ENCODE peak calls at places on chromosome 7, in five cellular contexts. One of them, this sample, is unnamed.

GRCh38 chr7:35253680-35254495 is at the start of gene TBX20:
- DNase-seq in HepG2: no peak
- DNase-seq in K562: no peak
- DNase-seq in H1: no peak
- DNase-seq in GM12891: no peak
- DNase-seq in this sample: no peak

GRCh38 chr7:76191783-76192240 is 9.9 kb upstream of the SRRM3 start:
- DNase-seq in K562: peak
- DNase-seq in HepG2: peak
- DNase-seq in H1: peak
- DNase-seq in GM12891: no peak
- DNase-seq in this sample: no peak

GRCh38 chr7:36487756-36488336 is 98.2 kb downstream of the ANLN start:
- DNase-seq in HepG2: peak
- DNase-seq in GM12891: peak
- DNase-seq in K562: no peak
- DNase-seq in H1: no peak
- DNase-seq in this sample: no peak

GRCh38 chr7:44212018-44212417 is 11.2 kb downstream of the YKT6 start:
- DNase-seq in K562: no peak
- DNase-seq in H1: no peak
- DNase-seq in HepG2: no peak
- DNase-seq in GM12891: no peak
- DNase-seq in this sample: no peak

GRCh38 chr7:1455241-1455939 is 3.9 kb downstream of the MICALL2 start:
- DNase-seq in K562: no peak
- DNase-seq in H1: no peak
- DNase-seq in HepG2: no peak
- DNase-seq in GM12891: no peak
- DNase-seq in this sample: no peak

GRCh38 chr7:130486114-130486962 is 5.5 kb upstream of the MEST start:
- DNase-seq in GM12891: no peak
- DNase-seq in HepG2: peak
- DNase-seq in H1: peak
- DNase-seq in K562: peak
- DNase-seq in this sample: peak

GRCh38 chr7:136523581-136523980 is 344.9 kb upstream of the CHRM2 start:
- DNase-seq in HepG2: no peak
- DNase-seq in H1: no peak
- DNase-seq in GM12891: no peak
- DNase-seq in K562: no peak
- DNase-seq in this sample: no peak

GRCh38 chr7:85928500-85928899 is 715.2 kb upstream of the GRM3 start:
- DNase-seq in K562: no peak
- DNase-seq in H1: peak
- DNase-seq in GM12891: no peak
- DNase-seq in HepG2: no peak
- DNase-seq in this sample: no peak

GRCh38 chr7:101624246-101625000 is 4.7 kb downstream of the MYL10 start:
- DNase-seq in HepG2: no peak
- DNase-seq in H1: no peak
- DNase-seq in K562: no peak
- DNase-seq in GM12891: no peak
- DNase-seq in this sample: no peak

GRCh38 chr7:106283831-106284515 is 810 bp downstream of the NAMPT start:
- DNase-seq in GM12891: no peak
- DNase-seq in H1: no peak
- DNase-seq in K562: peak
- DNase-seq in HepG2: peak
- DNase-seq in this sample: no peak

GRCh38 chr7:155594961-155595366 is 48.6 kb upstream of the CNPY1 start:
- DNase-seq in K562: peak
- DNase-seq in HepG2: peak
- DNase-seq in H1: peak
- DNase-seq in GM12891: no peak
- DNase-seq in this sample: no peak

GRCh38 chr7:117019786-117020604 is 66.7 kb downstream of the ST7 start:
- DNase-seq in H1: no peak
- DNase-seq in K562: peak
- DNase-seq in HepG2: no peak
- DNase-seq in GM12891: no peak
- DNase-seq in this sample: no peak

DNA sequence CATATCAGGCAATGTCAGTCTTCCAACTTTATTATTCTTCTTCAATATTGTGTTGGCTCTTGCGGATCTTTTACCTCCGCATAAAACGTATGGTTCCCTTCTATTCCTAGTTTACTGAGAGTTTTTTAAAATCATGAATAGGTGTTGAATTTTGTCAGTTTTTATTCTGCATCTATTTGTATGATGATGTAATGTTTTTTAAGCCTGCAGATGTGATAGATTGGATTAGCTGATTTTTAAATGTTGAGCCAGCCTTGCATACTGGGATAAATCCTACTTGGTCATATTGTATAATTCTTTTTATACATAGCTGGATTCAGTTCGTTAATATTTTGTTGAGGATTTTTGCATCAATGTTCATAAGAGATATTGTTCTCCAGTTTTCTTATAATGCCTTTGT is 9.2 kb upstream of the OR2F1 start:
- DNase-seq in HepG2: no peak
- DNase-seq in H1: no peak
- DNase-seq in GM12891: no peak
- DNase-seq in K562: no peak
- DNase-seq in this sample: no peak
- TF ChIP-seq TAF1 in HepG2: no peak
- TF ChIP-seq TAF1 in H1: no peak
- TF ChIP-seq TAF1 in GM12891: no peak
- TF ChIP-seq TAF1 in K562: no peak
- TF ChIP-seq TAF1 in this sample: no peak

DNA sequence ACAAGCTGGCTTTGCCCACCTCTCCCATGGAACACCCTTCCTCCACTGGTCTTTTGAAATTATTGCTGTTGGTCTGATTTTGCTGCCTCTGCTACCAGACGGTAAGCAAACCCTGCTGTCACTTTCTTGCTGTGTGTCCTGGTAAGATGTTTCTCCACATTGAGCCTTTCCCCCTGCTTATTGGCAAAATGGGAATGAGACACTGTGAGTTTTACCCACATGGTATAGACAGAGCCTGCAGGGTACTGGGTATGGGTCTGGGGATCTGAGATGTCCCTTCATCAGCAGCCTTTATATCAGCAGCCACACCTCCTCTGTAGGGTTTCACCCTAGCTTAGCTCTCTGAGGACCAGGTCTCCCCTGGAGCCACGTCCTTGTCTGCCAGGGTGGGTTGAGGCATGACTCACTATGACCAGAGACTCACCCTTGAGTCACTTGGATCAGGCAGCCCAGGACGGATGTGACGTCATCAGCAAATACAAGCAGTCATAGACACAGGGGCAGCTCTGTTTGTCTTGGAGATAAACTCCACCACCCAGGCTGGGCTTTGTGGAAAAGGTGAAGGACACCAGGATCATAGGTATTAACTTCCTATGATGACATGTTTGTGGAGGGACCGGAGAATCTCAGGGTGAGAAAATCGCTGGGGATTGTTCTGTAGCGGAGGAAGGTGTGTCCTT is 17.9 kb upstream of the BAIAP2L1 start:
- DNase-seq in H1: no peak
- DNase-seq in HepG2: peak
- DNase-seq in K562: peak
- DNase-seq in GM12891: no peak
- DNase-seq in this sample: no peak
- TF ChIP-seq POLR2AphosphoS5 in H1: no peak
- TF ChIP-seq POLR2AphosphoS5 in HepG2: peak
- TF ChIP-seq POLR2AphosphoS5 in K562: no peak
- TF ChIP-seq POLR2AphosphoS5 in GM12891: no peak
- TF ChIP-seq POLR2AphosphoS5 in this sample: no peak

GRCh38 chr7:10940748-10941358 is 32.8 kb upstream of the PHF14 start:
- DNase-seq in H1: no peak
- DNase-seq in K562: no peak
- DNase-seq in GM12891: no peak
- DNase-seq in HepG2: no peak
- DNase-seq in this sample: no peak

GRCh38 chr7:10934292-10934691 is 39.4 kb upstream of the PHF14 start:
- DNase-seq in H1: no peak
- DNase-seq in GM12891: no peak
- DNase-seq in K562: no peak
- DNase-seq in HepG2: no peak
- DNase-seq in this sample: no peak

GRCh38 chr7:10939237-10939910 is 34.3 kb upstream of the PHF14 start:
- DNase-seq in H1: no peak
- DNase-seq in K562: no peak
- DNase-seq in HepG2: no peak
- DNase-seq in GM12891: no peak
- DNase-seq in this sample: no peak

DNA sequence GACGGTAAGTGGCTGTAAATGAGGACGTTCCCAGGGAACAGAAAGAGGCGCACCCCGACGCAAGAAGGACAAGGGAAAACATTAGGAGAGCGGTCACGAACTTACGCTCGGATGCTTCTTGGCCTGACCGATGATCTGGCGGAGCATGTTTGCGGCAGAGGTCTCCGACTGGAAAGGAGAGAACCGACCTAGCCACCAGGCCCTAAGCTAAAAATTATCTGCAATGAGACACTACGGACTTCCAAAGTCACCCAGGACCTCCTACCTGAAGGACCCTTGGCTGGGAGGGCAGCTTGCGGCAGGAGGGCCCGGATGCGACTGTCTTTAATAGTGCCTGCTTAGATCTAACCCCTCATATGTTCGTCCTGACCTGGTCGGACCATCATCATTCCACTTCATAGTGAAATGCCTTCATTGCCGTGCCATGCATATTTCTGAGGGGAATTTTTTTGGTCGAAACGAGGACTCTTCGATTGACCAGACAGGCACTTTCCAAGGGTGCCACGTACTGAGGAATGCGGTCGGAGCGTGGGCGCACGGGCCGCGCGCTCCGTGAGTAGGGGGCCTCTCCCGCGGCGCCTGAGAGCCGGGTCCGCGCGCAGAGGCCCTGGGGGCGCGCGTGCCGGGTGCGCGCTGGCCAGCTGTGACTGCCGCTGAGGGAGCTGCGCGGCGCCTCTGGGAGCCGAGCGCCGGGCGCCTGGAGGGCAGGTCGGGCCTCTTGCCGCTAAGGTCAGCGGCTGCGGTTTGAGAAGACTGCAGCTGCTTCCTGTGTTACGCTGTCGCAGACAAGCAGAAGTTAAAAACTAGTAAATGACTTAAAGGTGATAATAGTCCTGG is 33.5 kb upstream of the PHF14 start:
- DNase-seq in K562: peak
- DNase-seq in HepG2: peak
- DNase-seq in H1: peak
- DNase-seq in GM12891: peak
- DNase-seq in this sample: peak
- TF ChIP-seq POLR2A in K562: peak
- TF ChIP-seq POLR2A in HepG2: peak
- TF ChIP-seq POLR2A in H1: peak
- TF ChIP-seq POLR2A in GM12891: peak
- TF ChIP-seq POLR2A in this sample: peak

GRCh38 chr7:149839933-149840332 is 1.8 kb downstream of the ZNF862 start:
- DNase-seq in GM12891: no peak
- DNase-seq in HepG2: no peak
- DNase-seq in H1: no peak
- DNase-seq in K562: no peak
- DNase-seq in this sample: no peak
- TF ChIP-seq TAF1 in GM12891: no peak
- TF ChIP-seq TAF1 in HepG2: no peak
- TF ChIP-seq TAF1 in H1: no peak
- TF ChIP-seq TAF1 in K562: no peak
- TF ChIP-seq TAF1 in this sample: no peak

GRCh38 chr7:55044791-55045190 is 26.0 kb downstream of the EGFR start:
- DNase-seq in GM12891: no peak
- DNase-seq in H1: no peak
- DNase-seq in HepG2: no peak
- DNase-seq in K562: no peak
- DNase-seq in this sample: no peak
- TF ChIP-seq POLR2AphosphoS5 in GM12891: no peak
- TF ChIP-seq POLR2AphosphoS5 in H1: no peak
- TF ChIP-seq POLR2AphosphoS5 in HepG2: no peak
- TF ChIP-seq POLR2AphosphoS5 in K562: no peak
- TF ChIP-seq POLR2AphosphoS5 in this sample: no peak